ENCODE peak calls at places on chromosome 1, in seven cellular contexts. S is neural crest cell, R is BE2C, T is heart right ventricle, A is uterus, B is body of pancreas, J is coronary artery. G is an unnamed sample.

GRCh38 chr1:26285366-26286063 is 5.6 kb downstream of the SH3BGRL3 start:
- DNase-seq in R (peak; percentile 53), A (no peak), B (peak; percentile 54), T (no peak), S (peak; percentile 56), J (no peak), G (no peak)

GRCh38 chr1:159699653-159700052 is 14.7 kb downstream of the CRP start:
- DNase-seq in R (no peak), A (no peak), B (no peak), T (no peak), S (no peak), J (no peak), G (no peak)

GRCh38 chr1:50423670-50424000 is 392 bp upstream of the DMRTA2 start:
- DNase-seq in S (no peak), T (no peak), J (no peak), B (no peak), A (no peak), R (no peak), G (no peak)

GRCh38 chr1:234605983-234606730 is 3.8 kb downstream of the IRF2BP2 start:
- DNase-seq in A (no peak), J (no peak), B (peak; percentile 80), T (peak; percentile 53), S (no peak), R (peak; percentile 64), G (no peak)

GRCh38 chr1:181087400-181087901 is 1.0 kb upstream of the IER5 start:
- DNase-seq in A (no peak), R (no peak), J (no peak), B (no peak), T (no peak), S (no peak), G (no peak)

GRCh38 chr1:74505133-74505532 is 7.3 kb downstream of the LRRC53 start:
- DNase-seq in B (peak; percentile 8), S (peak; percentile 6), J (no peak), R (peak; percentile 68), A (no peak), T (peak; percentile 22), G (no peak)

GRCh38 chr1:181134543-181135461 is 46.3 kb downstream of the IER5 start:
- DNase-seq in A (peak; percentile 59), R (no peak), B (peak; percentile 71), T (peak; percentile 26), S (no peak), J (no peak), G (peak; percentile 81)

GRCh38 chr1:69221492-69221990 is 346.2 kb upstream of the LRRC7 start:
- DNase-seq in T (no peak), J (no peak), R (no peak), B (no peak), A (no peak), S (no peak), G (no peak)

GRCh38 chr1:92587445-92587844 is 100.7 kb upstream of the GFI1 start:
- DNase-seq in A (no peak), T (no peak), S (no peak), J (no peak), R (no peak), B (no peak), G (no peak)

GRCh38 chr1:67580671-67581403 is 104.2 kb upstream of the GADD45A start:
- DNase-seq in J (peak; percentile 58), S (no peak), T (no peak), B (no peak), R (no peak), A (no peak), G (no peak)

GRCh38 chr1:41633764-41634163 is 149.3 kb upstream of the EDN2 start:
- DNase-seq in B (no peak), T (no peak), A (no peak), J (no peak), S (no peak), R (no peak), G (no peak)

GRCh38 chr1:110235839-110236682 is 25.9 kb downstream of the KCNC4 start:
- DNase-seq in B (no peak), T (no peak), R (no peak), J (no peak), S (no peak), A (no peak), G (no peak)

GRCh38 chr1:245888809-245889208 is 618.3 kb downstream of the SMYD3 start:
- DNase-seq in R (no peak), J (no peak), S (no peak), A (no peak), T (no peak), B (no peak), G (no peak)

GRCh38 chr1:9400425-9401079 is 107.9 kb downstream of the SPSB1 start:
- DNase-seq in J (no peak), A (no peak), T (no peak), B (no peak), R (no peak), S (no peak), G (no peak)

GRCh38 chr1:200693327-200693726 is 23.6 kb upstream of the DDX59 start:
- DNase-seq in B (no peak), T (no peak), S (no peak), J (no peak), A (no peak), R (no peak), G (no peak)

GRCh38 chr1:219000005-219000404 is 173.7 kb upstream of the LYPLAL1 start:
- DNase-seq in R (no peak), S (no peak), T (no peak), J (no peak), B (no peak), A (no peak), G (no peak)

GRCh38 chr1:218991089-218991488 is 182.6 kb upstream of the LYPLAL1 start:
- DNase-seq in S (no peak), T (no peak), A (no peak), B (no peak), R (no peak), J (no peak), G (no peak)

GRCh38 chr1:219000606-219001005 is 173.1 kb upstream of the LYPLAL1 start:
- DNase-seq in A (no peak), T (no peak), B (no peak), R (no peak), S (no peak), J (no peak), G (no peak)

GRCh38 chr1:218994615-218995014 is 179.1 kb upstream of the LYPLAL1 start:
- DNase-seq in A (no peak), R (no peak), J (no peak), B (no peak), S (no peak), T (no peak), G (no peak)

GRCh38 chr1:218996362-218996761 is 177.3 kb upstream of the LYPLAL1 start:
- DNase-seq in A (no peak), J (no peak), S (no peak), B (no peak), R (no peak), T (no peak), G (no peak)
- TF ChIP-seq CTCF in A (no peak), J (no peak), S (peak; percentile 28), B (peak; percentile 5), R (peak; percentile 2), T (peak; percentile 25), G (no peak)

GRCh38 chr1:222589462-222590302 is at the start of gene TAF1A:
- DNase-seq in J (peak; percentile 90), S (peak; percentile 63), T (peak; percentile 89), A (peak; percentile 86), R (peak; percentile 78), B (peak; percentile 91), G (peak; percentile 83)
- TF ChIP-seq CTCF in J (no peak), S (no peak), T (no peak), A (no peak), R (no peak), B (peak; percentile 9), G (no peak)

GRCh38 chr1:32818804-32819541 is 1.5 kb downstream of the S100PBP start:
- DNase-seq in R (no peak), S (no peak), T (no peak), A (no peak), J (no peak), B (no peak), G (no peak)

GRCh38 chr1:32817159-32817814 is at the start of the genes S100PBP and YARS1:
- DNase-seq in R (peak; percentile 96), A (peak; percentile 100), T (peak; percentile 100), S (peak; percentile 100), J (peak; percentile 100), B (peak; percentile 99), G (peak; percentile 100)

GRCh38 chr1:32816676-32817158 is 441 bp downstream of the YARS1 start:
- DNase-seq in J (no peak), S (peak; percentile 1), A (no peak), T (peak; percentile 9), R (no peak), B (peak; percentile 15), G (peak; percentile 22)

GRCh38 chr1:32813941-32814739 is 3.0 kb downstream of the YARS1 start:
- DNase-seq in A (no peak), S (no peak), R (no peak), T (no peak), B (no peak), J (no peak), G (no peak)

DNA sequence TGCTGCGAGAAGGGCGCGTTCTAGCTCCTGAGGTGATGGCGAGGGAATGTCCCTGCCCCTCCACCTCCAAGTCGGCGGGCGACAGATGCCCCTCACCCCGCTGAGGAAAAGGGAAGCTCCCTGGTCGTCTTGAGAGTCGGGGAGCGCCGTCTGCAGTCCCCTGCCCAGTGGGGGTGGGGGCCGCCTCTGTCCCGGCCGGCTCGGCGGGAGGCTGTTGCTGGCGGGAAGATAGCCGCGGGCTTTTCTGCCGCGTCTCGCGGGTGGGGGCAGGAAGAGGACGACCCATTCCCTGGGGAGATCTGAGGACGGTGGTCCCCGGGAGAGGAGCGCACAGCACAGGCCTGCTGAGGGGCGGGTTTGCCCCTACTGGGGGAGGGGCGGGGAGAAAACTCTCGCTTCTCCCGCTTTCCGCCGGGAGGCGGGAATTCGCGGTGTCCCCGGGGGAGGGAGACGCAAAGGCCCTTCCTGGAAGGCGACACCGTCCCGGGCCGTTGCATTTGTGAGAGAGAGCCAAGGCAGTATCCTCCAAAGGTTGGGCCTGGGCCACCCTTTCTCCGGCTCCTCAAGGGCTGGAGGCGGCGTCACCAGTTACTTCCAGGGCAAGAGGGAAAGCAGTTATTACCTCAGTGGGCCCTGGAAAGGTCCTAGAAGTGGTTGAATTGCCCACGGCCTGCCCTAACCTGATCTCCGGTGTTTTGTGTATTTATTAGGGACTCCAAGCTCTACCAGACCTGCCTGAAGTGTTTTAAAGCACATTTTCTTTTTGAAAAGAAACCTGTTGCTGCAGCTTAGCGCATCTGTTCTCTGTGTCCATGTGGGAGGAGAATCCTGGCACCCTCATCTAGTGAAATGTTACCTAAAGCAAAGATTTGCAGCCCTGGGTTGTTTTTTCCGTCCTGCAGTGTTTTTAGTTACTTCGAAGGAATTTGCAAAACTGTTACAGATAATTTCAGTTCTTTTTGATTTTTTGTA is 648 bp downstream of the S100PBP start:
- DNase-seq in B (peak; percentile 76), T (peak; percentile 86), S (peak; percentile 61), J (peak; percentile 88), R (peak; percentile 74), A (peak; percentile 76), G (peak; percentile 91)
- TF ChIP-seq CTCF in B (no peak), T (no peak), S (no peak), J (no peak), R (no peak), A (peak; percentile 6), G (no peak)

DNA sequence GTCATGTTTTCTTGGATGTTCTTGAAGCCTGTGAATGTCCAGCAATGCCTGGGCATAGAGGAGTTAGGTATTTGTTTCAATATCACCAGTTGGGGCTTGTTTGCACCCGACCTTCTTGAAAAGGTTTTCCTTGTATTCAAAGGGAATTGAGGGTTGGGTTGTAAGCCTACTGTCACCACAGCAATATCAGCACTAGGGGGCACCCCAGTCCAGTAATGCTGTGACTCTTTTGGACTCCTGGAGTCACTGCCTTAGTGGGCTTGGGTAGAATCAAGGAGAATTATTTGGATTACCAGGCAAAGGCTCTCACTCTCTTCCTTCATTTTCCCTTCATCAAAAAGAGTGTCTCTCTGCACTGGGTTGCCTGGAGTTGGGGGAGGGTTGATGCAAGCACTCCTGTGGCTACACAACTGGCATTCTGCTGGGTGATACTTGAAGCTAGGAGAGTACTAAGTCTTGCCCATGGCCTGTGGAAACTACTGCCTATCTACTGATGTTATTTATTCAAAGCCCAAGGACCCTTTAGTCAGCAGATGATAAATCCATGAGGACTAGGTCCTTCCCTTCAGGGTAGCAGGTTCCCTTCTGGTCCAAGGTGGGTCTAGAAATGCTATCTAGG is 34.5 kb downstream of the OR10R2 start:
- DNase-seq in B (peak; percentile 8), A (no peak), S (peak; percentile 33), R (peak; percentile 13), T (peak; percentile 9), J (no peak), G (no peak)
- TF ChIP-seq CTCF in B (peak; percentile 25), A (no peak), S (peak; percentile 67), R (peak; percentile 37), T (peak; percentile 70), J (no peak), G (peak; percentile 30)